ENCODE peak calls at places on chromosome 21, in ten cellular contexts. A is progenitor cell of endocrine pancreas, Z is nephron progenitor cell, E is H9, Q is IMR-90, J is ovary, H is astrocyte, G is stomach, X is HL-60, D is astrocyte of the cerebellum. Y is an unnamed sample.

GRCh38 chr21:37509802-37510393 is 143.3 kb downstream of the DYRK1A start:
- DNase-seq in A (no peak), Z (no peak), E (no peak), Q (peak; percentile 62), J (no peak), H (peak; percentile 45), G (no peak), X (no peak), D (no peak), Y (no peak)

GRCh38 chr21:29332461-29333354 is 34.0 kb downstream of the BACH1 start:
- DNase-seq in A (no peak), Z (no peak), E (no peak), Q (peak; percentile 77), J (no peak), H (peak; percentile 76), G (no peak), X (no peak), D (no peak), Y (no peak)

GRCh38 chr21:35149698-35150097 is 100.6 kb upstream of the RUNX1 start:
- DNase-seq in A (no peak), Z (no peak), E (no peak), Q (peak; percentile 39), J (no peak), H (peak; percentile 87), G (no peak), X (no peak), D (no peak), Y (no peak)

GRCh38 chr21:25385912-25386474 is 221.3 kb downstream of the MRPL39 start:
- DNase-seq in A (peak; percentile 23), Z (peak; percentile 48), E (peak; percentile 46), Q (peak; percentile 77), J (no peak), H (peak; percentile 49), G (peak; percentile 38), X (no peak), D (peak; percentile 62), Y (no peak)

GRCh38 chr21:29335720-29336119 is 37.0 kb downstream of the BACH1 start:
- DNase-seq in A (no peak), Z (no peak), E (no peak), Q (peak; percentile 61), J (no peak), H (peak; percentile 43), G (no peak), X (no peak), D (no peak), Y (no peak)

GRCh38 chr21:15311510-15311909 is 246.7 kb upstream of the NRIP1 start:
- DNase-seq in A (no peak), Z (no peak), E (no peak), Q (no peak), J (no peak), H (no peak), G (no peak), X (no peak), D (no peak), Y (no peak)

GRCh38 chr21:25560151-25560783 is 47.0 kb downstream of the MRPL39 start:
- DNase-seq in A (no peak), Z (no peak), E (no peak), Q (no peak), J (no peak), H (no peak), G (no peak), X (no peak), D (no peak), Y (no peak)

GRCh38 chr21:31731112-31731801 is 661 bp downstream of the SCAF4 start:
- DNase-seq in A (peak; percentile 41), Z (peak; percentile 64), E (peak; percentile 36), Q (no peak), J (peak; percentile 57), H (no peak), G (peak; percentile 40), X (no peak), D (no peak), Y (peak; percentile 85)

GRCh38 chr21:41641821-41642368 is 125.0 kb downstream of the RIPK4 start:
- DNase-seq in A (no peak), Z (no peak), E (no peak), Q (peak; percentile 94), J (no peak), H (peak; percentile 93), G (no peak), X (no peak), D (peak; percentile 70), Y (no peak)

GRCh38 chr21:41640756-41641509 is 125.9 kb downstream of the RIPK4 start:
- DNase-seq in A (no peak), Z (no peak), E (no peak), Q (peak; percentile 60), J (no peak), H (peak; percentile 67), G (no peak), X (no peak), D (no peak), Y (no peak)

GRCh38 chr21:41641510-41641815 is 125.4 kb downstream of the RIPK4 start:
- DNase-seq in A (no peak), Z (no peak), E (no peak), Q (no peak), J (no peak), H (no peak), G (no peak), X (no peak), D (no peak), Y (no peak)

GRCh38 chr21:41642399-41642798 is 124.5 kb downstream of the RIPK4 start:
- DNase-seq in A (no peak), Z (no peak), E (no peak), Q (peak; percentile 43), J (no peak), H (peak; percentile 74), G (no peak), X (no peak), D (no peak), Y (no peak)

DNA sequence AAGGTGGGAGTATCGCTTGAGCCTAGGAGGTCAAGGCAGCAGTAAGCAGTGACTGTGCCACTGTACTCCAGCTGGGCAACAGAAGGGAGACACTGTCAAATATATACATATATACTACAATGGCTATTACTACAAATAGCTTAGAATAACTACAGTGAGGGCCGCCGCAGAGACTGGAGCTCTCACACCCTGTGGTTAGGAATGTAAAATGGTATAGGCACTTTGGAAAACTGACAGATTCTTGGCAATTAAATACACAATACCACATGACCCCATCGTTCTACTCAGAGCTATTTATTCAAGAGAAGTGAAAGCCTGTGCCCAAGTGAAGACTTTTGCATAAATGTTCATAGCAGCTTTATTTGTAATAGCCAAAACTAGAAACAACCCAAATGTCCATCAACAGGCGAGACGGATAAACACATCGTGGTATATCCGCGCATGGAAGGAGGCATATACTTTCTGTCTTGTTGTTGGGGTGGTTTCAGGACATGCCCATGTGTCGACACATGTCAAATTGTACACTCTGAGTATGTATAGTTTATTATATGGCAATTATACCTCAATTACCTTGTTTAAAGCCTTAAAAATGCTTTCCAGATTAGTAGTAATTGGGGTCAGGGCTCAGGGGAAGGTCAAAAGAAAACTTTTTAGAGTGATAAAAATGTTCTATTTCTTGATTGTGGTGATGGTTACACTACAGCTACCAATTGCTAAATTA is 123.4 kb downstream of the RIPK4 start:
- DNase-seq in A (no peak), Z (no peak), E (no peak), Q (no peak), J (no peak), H (peak; percentile 57), G (no peak), X (no peak), D (no peak), Y (no peak)
- TF ChIP-seq CTCF in A (no peak), Z (no peak), E (no peak), Q (no peak), J (no peak), H (no peak), G (no peak), X (no peak), D (no peak), Y (peak; percentile 6)

GRCh38 chr21:42336065-42336464 is 14.7 kb downstream of the TFF2 start:
- DNase-seq in A (no peak), Z (no peak), E (peak; percentile 85), Q (peak; percentile 19), J (no peak), H (no peak), G (no peak), X (no peak), D (no peak), Y (peak; percentile 57)

GRCh38 chr21:42332557-42332956 is 17.3 kb upstream of the TFF3 start:
- DNase-seq in A (no peak), Z (no peak), E (no peak), Q (no peak), J (no peak), H (no peak), G (no peak), X (no peak), D (no peak), Y (peak; percentile 63)

GRCh38 chr21:42330380-42331336 is 15.4 kb upstream of the TFF3 start:
- DNase-seq in A (no peak), Z (no peak), E (no peak), Q (no peak), J (no peak), H (no peak), G (no peak), X (no peak), D (no peak), Y (peak; percentile 4)

GRCh38 chr21:42337276-42337675 is 13.5 kb downstream of the TFF2 start:
- DNase-seq in A (no peak), Z (no peak), E (no peak), Q (no peak), J (no peak), H (no peak), G (no peak), X (no peak), D (no peak), Y (peak; percentile 17)

DNA sequence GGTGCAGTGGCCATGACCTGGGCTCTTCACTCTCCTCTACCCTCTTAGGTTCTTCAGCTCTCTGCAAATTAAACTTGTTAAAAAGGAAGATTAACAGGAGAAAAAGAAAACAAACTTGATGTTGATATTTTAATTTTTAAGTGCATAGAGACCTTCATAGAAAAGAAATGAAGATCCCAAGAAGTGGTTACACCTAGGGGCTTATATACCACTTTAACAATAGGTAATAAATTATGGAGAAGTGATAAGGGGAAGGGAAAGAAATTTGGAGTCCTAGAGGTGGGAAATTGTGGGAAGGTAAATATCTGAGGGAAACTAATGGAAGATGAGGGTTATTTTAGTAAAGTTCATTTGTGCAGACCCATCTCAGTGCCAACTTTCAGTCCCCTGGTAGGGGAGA is 16.5 kb upstream of the TFF3 start:
- DNase-seq in A (no peak), Z (no peak), E (no peak), Q (no peak), J (no peak), H (no peak), G (no peak), X (no peak), D (no peak), Y (no peak)
- TF ChIP-seq CTCF in A (no peak), Z (no peak), E (no peak), Q (no peak), J (no peak), H (no peak), G (no peak), X (no peak), D (no peak), Y (no peak)

GRCh38 chr21:22573834-22574233 is 1575.6 kb downstream of the NCAM2 start:
- DNase-seq in A (no peak), Z (no peak), E (no peak), Q (no peak), J (no peak), H (no peak), G (no peak), X (no peak), D (no peak), Y (no peak)

GRCh38 chr21:22575165-22575584 is 1577.0 kb downstream of the NCAM2 start:
- DNase-seq in A (no peak), Z (peak; percentile 25), E (peak; percentile 46), Q (no peak), J (no peak), H (no peak), G (no peak), X (no peak), D (no peak), Y (no peak)
- TF ChIP-seq CTCF in A (peak; percentile 77), Z (peak; percentile 61), E (peak; percentile 82), Q (no peak), J (no peak), H (peak; percentile 7), G (no peak), X (peak; percentile 26), D (no peak), Y (peak; percentile 57)

GRCh38 chr21:32994305-32994704 is 31.4 kb upstream of the OLIG2 start:
- DNase-seq in A (no peak), Z (no peak), E (no peak), Q (peak; percentile 31), J (no peak), H (no peak), G (no peak), X (no peak), D (peak; percentile 1), Y (no peak)
- TF ChIP-seq CTCF in A (peak; percentile 48), Z (peak; percentile 36), E (peak; percentile 73), Q (peak; percentile 63), J (no peak), H (peak; percentile 21), G (no peak), X (peak; percentile 14), D (peak; percentile 53), Y (peak; percentile 56)